ENCODE peak calls at places on chromosome 13, in ten cellular contexts. X is OCI-LY7, U is IMR-90, Q is fibroblast of lung, P is H1, W is PC-9, L is mammary epithelial cell, R is GM23338, O is keratinocyte, M is astrocyte. E is an unnamed sample.

GRCh38 chr13:42617262-42617661 is 43.3 kb downstream of the TNFSF11 start:
- DNase-seq in X (no peak), U (no peak), Q (no peak), P (no peak), W (no peak), L (no peak), R (no peak), O (no peak), M (no peak), E (no peak)

GRCh38 chr13:78978381-78978998 is 319.5 kb upstream of the OBI1 start:
- DNase-seq in X (peak; percentile 66), U (peak; percentile 61), Q (peak; percentile 75), P (no peak), W (peak; percentile 9), L (peak; percentile 37), R (peak; percentile 76), O (no peak), M (peak; percentile 34), E (peak; percentile 76)

GRCh38 chr13:99316657-99317244 is 9.6 kb upstream of the GPR183 start:
- DNase-seq in X (no peak), U (no peak), Q (no peak), P (no peak), W (no peak), L (no peak), R (no peak), O (no peak), M (peak; percentile 65), E (no peak)

GRCh38 chr13:52991344-52992020 is 37.1 kb upstream of the OLFM4 start:
- DNase-seq in X (no peak), U (no peak), Q (no peak), P (no peak), W (no peak), L (no peak), R (no peak), O (no peak), M (no peak), E (no peak)

GRCh38 chr13:40215747-40216146 is 450.7 kb downstream of the FOXO1 start:
- DNase-seq in X (no peak), U (no peak), Q (no peak), P (no peak), W (no peak), L (no peak), R (no peak), O (no peak), M (no peak), E (no peak)

GRCh38 chr13:49240017-49240416 is 7.7 kb upstream of the CDADC1 start:
- DNase-seq in X (peak; percentile 61), U (peak; percentile 46), Q (peak; percentile 60), P (no peak), W (no peak), L (peak; percentile 39), R (peak; percentile 67), O (no peak), M (peak; percentile 23), E (peak; percentile 32)

GRCh38 chr13:99080131-99080530 is 102.3 kb upstream of the DOCK9 start:
- DNase-seq in X (no peak), U (no peak), Q (no peak), P (no peak), W (no peak), L (no peak), R (no peak), O (no peak), M (no peak), E (no peak)

GRCh38 chr13:89584058-89584457 is 1763.4 kb upstream of the MIR17HG start:
- DNase-seq in X (no peak), U (no peak), Q (peak; percentile 51), P (no peak), W (no peak), L (no peak), R (peak; percentile 18), O (no peak), M (peak; percentile 48), E (no peak)

GRCh38 chr13:66886248-66886647 is 343.9 kb downstream of the PCDH9 start:
- DNase-seq in X (peak; percentile 91), U (no peak), Q (no peak), P (no peak), W (no peak), L (no peak), R (peak; percentile 3), O (no peak), M (no peak), E (no peak)

GRCh38 chr13:44273991-44274810 is 99.4 kb upstream of the SERP2 start:
- DNase-seq in X (peak; percentile 79), U (peak; percentile 77), Q (peak; percentile 94), P (no peak), W (no peak), L (no peak), R (no peak), O (no peak), M (no peak), E (peak; percentile 34)

GRCh38 chr13:79548886-79549285 is 67.9 kb downstream of the NDFIP2 start:
- DNase-seq in X (no peak), U (peak; percentile 11), Q (peak; percentile 47), P (no peak), W (no peak), L (peak; percentile 23), R (no peak), O (no peak), M (no peak), E (no peak)

GRCh38 chr13:86684402-86684801 is 885.2 kb upstream of the SLITRK6 start:
- DNase-seq in X (no peak), U (no peak), Q (peak; percentile 37), P (no peak), W (no peak), L (no peak), R (no peak), O (no peak), M (peak; percentile 54), E (no peak)

GRCh38 chr13:41263261-41263971 is at the start of gene MTRF1:
- DNase-seq in X (peak; percentile 89), U (peak; percentile 69), Q (peak; percentile 80), P (peak; percentile 82), W (peak; percentile 57), L (peak; percentile 82), R (peak; percentile 88), O (no peak), M (peak; percentile 60), E (peak; percentile 85)

GRCh38 chr13:42991892-42992584 is at the start of gene EPSTI1:
- DNase-seq in X (peak; percentile 75), U (peak; percentile 74), Q (peak; percentile 76), P (peak; percentile 76), W (peak; percentile 24), L (peak; percentile 62), R (peak; percentile 73), O (no peak), M (peak; percentile 55), E (peak; percentile 85)

GRCh38 chr13:23268441-23268840 is 87.7 kb downstream of the SGCG start:
- DNase-seq in X (no peak), U (no peak), Q (no peak), P (no peak), W (no peak), L (no peak), R (no peak), O (no peak), M (no peak), E (no peak)
- H4K20me1 ChIP-seq in X (no peaks in the 10 kb centered on the region), U (no peaks in the 10 kb centered on the region), Q (no peaks in the 10 kb centered on the region), P (no peaks in the 10 kb centered on the region), W (no peaks in the 10 kb centered on the region), L (no peaks in the 10 kb centered on the region), R (no peaks in the 10 kb centered on the region), O (no peaks in the 10 kb centered on the region), M (no peaks in the 10 kb centered on the region), E (no peaks in the 10 kb centered on the region)

GRCh38 chr13:102401305-102401704 is 543 bp downstream of the FGF14 start:
- DNase-seq in X (no peak), U (no peak), Q (peak; percentile 48), P (no peak), W (no peak), L (peak; percentile 1), R (no peak), O (no peak), M (peak; percentile 6), E (no peak)
- H3K4me3 ChIP-seq in X (no peak overlapping the region), U (peak overlapping the region; percentile 36), Q (peak overlapping the region; percentile 68), P (peak overlapping the region; percentile 58), W (no peak overlapping the region), L (peak overlapping the region; percentile 33), R (peak overlapping the region; percentile 78), O (peak overlapping the region; percentile 66), M (peak overlapping the region; percentile 52), E (no peak overlapping the region)

GRCh38 chr13:23778007-23778687 is 111.1 kb downstream of the MIPEP start:
- DNase-seq in X (peak; percentile 19), U (peak; percentile 83), Q (peak; percentile 96), P (no peak), W (no peak), L (no peak), R (no peak), O (no peak), M (no peak), E (no peak)
- TF ChIP-seq CTCF in X (peak; percentile 46), U (peak; percentile 35), Q (peak; percentile 62), P (peak; percentile 16), W (no peak), L (no peak), R (no peak), O (no peak), M (peak; percentile 9), E (peak; percentile 25)

DNA sequence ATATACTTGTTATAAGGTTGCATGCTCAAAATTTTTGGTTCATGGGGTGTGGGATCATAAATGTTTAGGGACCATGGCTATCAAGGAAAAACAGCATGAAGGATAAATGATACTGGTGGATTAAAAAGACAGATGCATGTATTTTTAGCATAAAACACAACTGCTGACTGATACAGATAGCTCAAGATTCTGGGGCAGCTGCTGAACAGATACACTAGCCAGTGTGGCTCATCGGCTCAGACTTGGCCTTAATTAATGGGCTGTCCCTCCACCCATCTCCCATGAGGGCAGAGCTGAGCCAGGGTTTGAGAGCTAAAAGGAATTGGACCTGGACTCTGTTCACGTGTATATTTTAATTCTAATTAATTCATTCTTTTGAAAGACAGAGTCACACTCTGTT is 11.5 kb downstream of the ALOX5AP start:
- DNase-seq in X (no peak), U (no peak), Q (no peak), P (no peak), W (no peak), L (no peak), R (no peak), O (no peak), M (no peak), E (no peak)
- H4K20me1 ChIP-seq in X (no peaks in the 10 kb centered on the region), U (peaks cover 11% of the 10 kb centered on the region), Q (no peaks in the 10 kb centered on the region), P (no peaks in the 10 kb centered on the region), W (no peaks in the 10 kb centered on the region), L (no peaks in the 10 kb centered on the region), R (no peaks in the 10 kb centered on the region), O (no peaks in the 10 kb centered on the region), M (no peaks in the 10 kb centered on the region), E (no peaks in the 10 kb centered on the region)

DNA sequence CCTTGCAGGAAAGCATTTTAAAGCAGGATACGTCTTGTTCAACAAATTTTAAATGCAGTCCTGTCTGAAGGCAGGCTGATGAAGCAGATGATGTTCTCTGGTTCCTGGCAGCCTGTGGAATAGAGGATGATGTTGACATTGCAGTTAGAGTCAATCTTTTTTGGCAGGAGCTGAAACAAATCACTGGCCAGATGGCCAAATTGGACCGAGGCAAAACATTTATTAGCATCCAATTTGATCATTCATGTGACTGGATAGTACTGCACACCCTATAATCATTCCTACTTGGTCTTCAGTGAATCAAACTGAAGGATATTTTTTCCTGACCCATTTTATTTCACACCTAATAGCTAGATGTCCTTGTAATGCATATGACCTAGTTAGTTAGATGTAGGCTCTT is 172.2 kb upstream of the SLC10A2 start:
- DNase-seq in X (no peak), U (no peak), Q (no peak), P (no peak), W (no peak), L (no peak), R (no peak), O (no peak), M (no peak), E (no peak)
- H3K4me3 ChIP-seq in X (no peak overlapping the region), U (no peak overlapping the region), Q (no peak overlapping the region), P (no peak overlapping the region), W (no peak overlapping the region), L (no peak overlapping the region), R (no peak overlapping the region), O (no peak overlapping the region), M (no peak overlapping the region), E (no peak overlapping the region)